ENCODE peak calls at places on chromosomes 3 and 15, in eight cellular contexts. J is GM12865; T is activated effector memory CD4-positive, alpha-beta T cell treated with Interleukin-2 at 50 U/mL for 16 hours; B is HFFc6; L is WTC11; F is NCI-H774; R is Caco-2; N is NCI-H748 treated with DMSO at 0.1 percent for 48 hours. X is an unnamed sample.

GRCh38 chr3:23650371-23651140 is 155.2 kb upstream of the UBE2E1 start:
- DNase-seq in N (no peak), L (no peak), R (no peak), F (no peak), T (no peak), B (peak), J (no peak), X (no peak)

GRCh38 chr15:75349851-75350588 is 3.2 kb downstream of the NEIL1 start:
- DNase-seq in F (no peak), B (no peak), N (no peak), T (peak), L (no peak), J (peak), R (no peak), X (no peak)

GRCh38 chr15:70289191-70289955 is 191.7 kb upstream of the TLE3 start:
- DNase-seq in B (peak), N (no peak), L (no peak), R (peak), J (no peak), F (no peak), T (no peak), X (no peak)

GRCh38 chr15:84620626-84621025 is 19.8 kb downstream of the ZSCAN2 start:
- DNase-seq in T (no peak), B (no peak), R (no peak), L (no peak), N (no peak), J (no peak), F (no peak), X (no peak)

GRCh38 chr15:88939486-88939806 is 26.3 kb upstream of the MFGE8 start:
- DNase-seq in J (no peak), N (no peak), F (no peak), T (no peak), L (no peak), R (no peak), B (no peak), X (no peak)

GRCh38 chr3:159762238-159762637 is 226.4 kb upstream of the IL12A start:
- DNase-seq in R (peak), N (no peak), B (peak), T (no peak), L (no peak), J (no peak), F (no peak), X (no peak)

GRCh38 chr3:66038384-66038725 is 363 bp downstream of the MAGI1 start:
- DNase-seq in R (no peak), L (no peak), J (no peak), B (no peak), F (no peak), T (no peak), N (no peak), X (no peak)

GRCh38 chr15:91151781-91152563 is 51.9 kb downstream of the SV2B start:
- DNase-seq in L (no peak), N (no peak), T (no peak), J (no peak), R (no peak), B (no peak), F (no peak), X (no peak)

GRCh38 chr15:69300129-69300588 is 1.4 kb downstream of the PAQR5 start:
- DNase-seq in F (no peak), R (no peak), B (no peak), T (no peak), N (no peak), J (no peak), L (peak), X (no peak)

GRCh38 chr3:5583920-5584319 is 396.4 kb downstream of the EDEM1 start:
- DNase-seq in B (no peak), F (no peak), N (no peak), L (no peak), T (no peak), R (no peak), J (no peak), X (no peak)

GRCh38 chr3:105402287-105402801 is 35.6 kb downstream of the ALCAM start:
- DNase-seq in B (peak), J (no peak), L (no peak), T (no peak), F (no peak), R (peak), N (no peak), X (no peak)

GRCh38 chr15:90610220-90610619 is 80.5 kb downstream of the CRTC3 start:
- DNase-seq in L (no peak), F (no peak), J (no peak), R (no peak), B (peak), T (no peak), N (no peak), X (no peak)

GRCh38 chr3:186044973-186045372 is 63.9 kb downstream of the ETV5 start:
- DNase-seq in L (no peak), B (no peak), J (no peak), N (no peak), T (no peak), R (no peak), F (no peak), X (peak)

GRCh38 chr3:177822826-177823225 is 625.5 kb upstream of the TBL1XR1 start:
- DNase-seq in T (no peak), L (no peak), B (no peak), F (no peak), R (no peak), J (no peak), N (no peak), X (no peak)

GRCh38 chr15:63041982-63042878 is at the start of gene TPM1:
- DNase-seq in J (no peak), N (no peak), R (peak), B (peak), L (peak), T (no peak), F (no peak), X (no peak)

GRCh38 chr3:30779686-30780287 is 114.7 kb downstream of the GADL1 start:
- DNase-seq in F (no peak), N (peak), R (peak), T (no peak), B (peak), L (peak), J (peak), X (no peak)

GRCh38 chr3:145422541-145422940 is 738.4 kb downstream of the PLOD2 start:
- DNase-seq in T (no peak), L (no peak), N (no peak), J (no peak), R (no peak), B (no peak), F (no peak), X (no peak)

GRCh38 chr15:35991386-35991785 is 445.4 kb upstream of the DPH6 start:
- DNase-seq in L (no peak), T (no peak), F (no peak), J (no peak), R (peak), B (no peak), N (no peak), X (no peak)

X was measured in glomerular endothelial cell.